ENCODE peak calls at places on chromosomes 1 and 21, in five cellular contexts. X is left lung, S is lower lobe of right lung, U is cardiac muscle cell, O is A549. E is an unnamed sample.

GRCh38 chr1:212311836-212312497 is 26.8 kb downstream of the PPP2R5A start:
- DNase-seq in X (no peak), O (no peak), U (no peak), S (no peak), E (no peak)

GRCh38 chr1:212944209-212944901 is 6.0 kb upstream of the VASH2 start:
- DNase-seq in O (no peak), S (no peak), X (no peak), U (no peak), E (no peak)

GRCh38 chr1:226657788-226658537 is 81.1 kb downstream of the ITPKB start:
- DNase-seq in U (no peak), X (peak; percentile 51), O (no peak), S (no peak), E (no peak)

GRCh38 chr21:38910390-38911008 is 104.8 kb downstream of the ETS2 start:
- DNase-seq in X (no peak), S (no peak), U (no peak), O (peak; percentile 49), E (peak; percentile 16)

GRCh38 chr1:10630661-10631120 is 155.9 kb downstream of the PEX14 start:
- DNase-seq in O (no peak), S (peak; percentile 45), X (peak; percentile 63), U (no peak), E (no peak)

GRCh38 chr21:42062543-42063022 is 8.5 kb upstream of the UMODL1 start:
- DNase-seq in O (no peak), X (peak; percentile 75), S (peak; percentile 86), U (no peak), E (no peak)

GRCh38 chr1:7586031-7586941 is 184.8 kb upstream of the VAMP3 start:
- DNase-seq in U (peak; percentile 24), X (peak; percentile 71), O (no peak), S (peak; percentile 28), E (no peak)

GRCh38 chr21:27244356-27244755 is 277.5 kb upstream of the ADAMTS5 start:
- DNase-seq in U (peak; percentile 24), X (no peak), S (no peak), O (no peak), E (no peak)

GRCh38 chr21:41536076-41536826 is 28.3 kb upstream of the TMPRSS2 start:
- DNase-seq in X (no peak), S (peak; percentile 68), O (no peak), U (no peak), E (no peak)

GRCh38 chr1:84479998-84480397 is 932 bp downstream of the RPF1 start:
- DNase-seq in S (no peak), O (no peak), X (no peak), U (no peak), E (no peak)

GRCh38 chr1:175877939-175878730 is 134.7 kb upstream of the TNR start:
- DNase-seq in O (no peak), U (no peak), S (no peak), X (no peak), E (no peak)

GRCh38 chr1:27868932-27869718 is 3.2 kb upstream of the THEMIS2 start:
- DNase-seq in O (no peak), S (no peak), X (peak; percentile 78), U (no peak), E (no peak)

GRCh38 chr1:186681806-186682205 is 1.6 kb upstream of the PTGS2 start:
- DNase-seq in X (no peak), U (peak; percentile 70), S (no peak), O (peak; percentile 26), E (peak; percentile 7)
- H3K27ac ChIP-seq in X (no peak overlapping the region), U (no peak overlapping the region), S (no peak overlapping the region), O (peak overlapping the region; percentile 93), E (no peak overlapping the region)

DNA sequence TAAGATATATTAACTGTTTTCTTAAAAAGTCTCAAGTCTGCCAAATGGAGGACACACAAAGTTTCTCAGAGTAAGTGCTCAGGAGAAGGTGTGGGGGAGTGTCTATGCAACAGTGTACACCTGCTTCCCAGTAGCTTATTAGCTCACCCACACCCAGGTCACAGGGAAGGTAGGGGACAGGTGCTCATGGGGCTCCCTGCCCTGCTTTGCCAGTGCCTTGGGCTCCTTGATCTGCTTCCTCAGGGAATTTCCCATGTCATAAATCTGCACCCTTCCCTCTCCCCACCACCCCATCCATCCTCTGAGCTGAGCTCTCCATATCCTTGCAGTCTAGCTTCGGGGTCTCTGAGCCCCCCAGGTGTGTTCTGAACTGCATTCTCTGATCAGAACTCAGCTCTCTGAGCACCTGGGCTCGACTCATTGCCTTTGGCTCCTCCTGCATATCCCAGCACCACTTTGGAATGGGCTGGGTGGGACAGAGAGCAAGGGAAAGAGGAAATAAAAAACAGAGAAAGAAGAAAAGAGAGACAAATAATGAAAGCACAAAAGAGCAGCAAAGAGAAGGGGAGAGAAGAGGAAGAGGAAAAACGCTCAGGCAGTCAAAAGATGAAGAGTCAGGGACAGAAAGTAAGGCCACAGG is 87.0 kb upstream of the ATP1B1 start:
- DNase-seq in U (no peak), O (no peak), X (no peak), S (no peak), E (no peak)
- H3K27ac ChIP-seq in U (no peak overlapping the region), O (no peak overlapping the region), X (no peak overlapping the region), S (no peak overlapping the region), E (no peak overlapping the region)

GRCh38 chr1:12609469-12610003 is 8.5 kb downstream of the DHRS3 start:
- DNase-seq in U (no peak), S (no peak), O (no peak), X (no peak), E (no peak)
- H3K27ac ChIP-seq in U (no peak overlapping the region), S (no peak overlapping the region), O (peak overlapping the region; percentile 64), X (no peak overlapping the region), E (no peak overlapping the region)

GRCh38 chr1:181016563-181016962 is 6.1 kb downstream of the STX6 start:
- DNase-seq in S (no peak), X (no peak), O (no peak), U (no peak), E (no peak)
- H3K27ac ChIP-seq in S (no peak overlapping the region), X (no peak overlapping the region), O (no peak overlapping the region), U (no peak overlapping the region), E (no peak overlapping the region)